ENCODE peak calls at places on chromosomes 7 and 10, in four cellular contexts. G, E, S and R are unnamed samples. For H3K4me1, the result is how much of the 10 kb centered on the place peaks cover.

GRCh38 chr10:112759519-112759918 is 190.5 kb upstream of the TCF7L2 start:
- DNase-seq in S (no peak), G (no peak), E (no peak), R (no peak)

GRCh38 chr7:151085691-151086620 is at the start of gene AGAP3:
- DNase-seq in S (no peak), G (peak), E (peak), R (peak)

GRCh38 chr10:48577158-48577557 is 27.7 kb downstream of the ARHGAP22 start:
- DNase-seq in E (no peak), S (no peak), G (no peak), R (no peak)

GRCh38 chr10:124017729-124018128 is 75.7 kb downstream of the CHST15 start:
- DNase-seq in G (no peak), E (no peak), S (no peak), R (no peak)

GRCh38 chr7:99002146-99002826 is 124.0 kb downstream of the TRRAP start:
- DNase-seq in S (no peak), E (no peak), G (no peak), R (no peak)

GRCh38 chr7:101232141-101232821 is 5.3 kb downstream of the CLDN15 start:
- DNase-seq in E (peak), S (no peak), G (peak), R (no peak)

GRCh38 chr7:104986623-104987259 is 27.3 kb upstream of the KMT2E start:
- DNase-seq in S (no peak), G (no peak), E (no peak), R (no peak)

GRCh38 chr7:69334706-69335105 is 263.6 kb upstream of the AUTS2 start:
- DNase-seq in S (no peak), E (no peak), G (no peak), R (no peak)

GRCh38 chr10:114654829-114655575 is 3.1 kb downstream of the ABLIM1 start:
- DNase-seq in E (no peak), S (no peak), G (no peak), R (peak)

DNA sequence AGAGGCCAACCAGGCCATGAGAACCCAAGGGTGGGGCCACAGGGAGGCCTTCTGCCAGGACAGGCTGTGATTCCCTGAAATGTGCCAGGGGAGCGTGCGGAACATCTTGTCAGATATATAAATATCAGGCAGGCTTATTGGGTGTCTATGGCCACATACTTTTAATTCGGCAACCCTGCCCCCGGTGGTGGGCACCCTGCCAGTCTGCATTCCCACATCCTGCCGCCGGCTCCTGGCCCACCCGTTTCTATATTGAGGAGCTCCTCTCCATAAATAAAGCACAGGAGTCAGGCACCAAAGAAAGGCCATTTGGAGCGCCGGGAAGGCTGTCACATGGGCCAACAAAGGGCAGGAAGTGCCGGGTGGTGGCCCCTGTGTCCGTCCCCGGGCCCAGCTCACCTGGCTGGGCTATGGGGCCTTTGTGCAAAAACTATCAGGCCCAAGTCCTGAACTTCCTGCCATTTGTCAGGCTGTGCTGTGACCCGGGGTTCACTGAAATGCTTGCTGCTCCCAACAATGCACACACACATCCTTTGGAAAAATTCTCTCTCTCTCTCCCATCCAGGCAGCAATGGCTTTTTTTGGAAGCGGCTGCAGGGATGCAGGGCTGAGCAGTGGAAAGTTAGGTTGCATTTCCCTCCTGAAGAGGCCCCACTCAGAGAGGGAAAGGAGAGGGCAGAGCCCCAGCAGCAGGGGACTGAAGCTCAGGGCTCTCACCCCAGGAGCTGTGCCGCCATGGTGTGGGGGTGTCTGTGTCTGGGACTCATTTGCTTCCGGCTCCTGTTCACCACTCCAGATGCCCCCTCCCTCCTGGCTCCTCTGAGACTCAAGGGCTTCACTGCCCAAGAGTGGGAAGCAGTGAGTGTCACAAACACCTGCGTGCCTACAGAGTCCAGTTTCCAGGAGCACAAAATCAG is 25.1 kb upstream of the PODXL start:
- DNase-seq in G (no peak), S (no peak), E (no peak), R (no peak)
- TF ChIP-seq NFIC in G (no peak), S (no peak), E (no peak), R (no peak)

GRCh38 chr7:81074406-81074805 is 155.6 kb upstream of the SEMA3C start:
- DNase-seq in S (no peak), E (no peak), G (no peak), R (no peak)

GRCh38 chr7:81075150-81075549 is 156.3 kb upstream of the SEMA3C start:
- DNase-seq in S (no peak), E (no peak), G (no peak), R (no peak)

GRCh38 chr7:81081626-81082025 is 162.8 kb upstream of the SEMA3C start:
- DNase-seq in E (no peak), S (no peak), G (no peak), R (no peak)

GRCh38 chr7:81079736-81080135 is 160.9 kb upstream of the SEMA3C start:
- DNase-seq in G (no peak), S (no peak), E (no peak), R (no peak)
- H3K4me1 ChIP-seq in G (under half), S (under half), E (under half), R (under half)

GRCh38 chr7:133851416-133851815 is 275.7 kb upstream of the LRGUK start:
- DNase-seq in G (no peak), E (no peak), S (no peak), R (no peak)

GRCh38 chr7:133850497-133851070 is 276.6 kb upstream of the LRGUK start:
- DNase-seq in E (no peak), G (no peak), S (no peak), R (no peak)

GRCh38 chr7:133854739-133855138 is 272.4 kb upstream of the LRGUK start:
- DNase-seq in E (peak), G (peak), S (no peak), R (peak)

GRCh38 chr7:133857376-133858119 is 269.6 kb upstream of the LRGUK start:
- DNase-seq in S (no peak), G (no peak), E (no peak), R (no peak)

DNA sequence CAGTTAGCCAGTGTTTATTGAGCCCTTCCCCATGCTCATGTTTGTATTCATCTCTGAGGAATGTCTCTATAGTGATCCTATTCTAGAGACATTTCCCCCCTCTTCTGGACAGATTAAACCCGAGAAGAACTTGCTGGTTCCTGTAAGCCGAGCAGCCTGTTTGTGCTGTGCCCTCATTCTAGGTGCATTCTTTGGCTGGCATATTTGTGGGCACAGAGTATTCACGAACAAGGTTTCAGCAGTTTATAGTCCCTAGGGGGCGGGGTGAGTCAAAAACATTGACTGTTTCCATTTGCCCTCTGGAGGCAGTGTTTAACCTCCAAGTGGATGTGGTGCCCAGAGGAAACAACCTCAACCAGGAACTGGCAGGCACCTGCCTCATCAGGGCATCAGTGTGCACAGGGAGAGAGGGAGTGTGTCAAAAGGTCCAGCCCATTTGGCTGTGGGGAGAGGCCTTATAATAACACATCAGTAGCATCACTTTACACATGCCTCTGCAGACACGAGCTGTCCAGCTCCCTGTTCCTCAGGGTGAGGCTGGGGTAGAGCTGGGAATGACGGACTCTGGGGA is 273.3 kb upstream of the LRGUK start:
- DNase-seq in E (peak), G (peak), S (peak), R (peak)
- TF ChIP-seq NFIC in E (no peak), G (peak), S (no peak), R (no peak)

GRCh38 chr10:77393411-77393810 is 244.2 kb downstream of the KCNMA1 start:
- DNase-seq in G (no peak), E (no peak), S (no peak), R (no peak)

GRCh38 chr10:77393821-77394501 is 243.6 kb downstream of the KCNMA1 start:
- DNase-seq in G (no peak), E (no peak), S (no peak), R (no peak)

GRCh38 chr10:77392236-77392721 is 245.3 kb downstream of the KCNMA1 start:
- DNase-seq in S (no peak), G (no peak), E (no peak), R (no peak)

GRCh38 chr10:77391605-77392235 is 245.9 kb downstream of the KCNMA1 start:
- DNase-seq in S (no peak), G (peak), E (peak), R (peak)

DNA sequence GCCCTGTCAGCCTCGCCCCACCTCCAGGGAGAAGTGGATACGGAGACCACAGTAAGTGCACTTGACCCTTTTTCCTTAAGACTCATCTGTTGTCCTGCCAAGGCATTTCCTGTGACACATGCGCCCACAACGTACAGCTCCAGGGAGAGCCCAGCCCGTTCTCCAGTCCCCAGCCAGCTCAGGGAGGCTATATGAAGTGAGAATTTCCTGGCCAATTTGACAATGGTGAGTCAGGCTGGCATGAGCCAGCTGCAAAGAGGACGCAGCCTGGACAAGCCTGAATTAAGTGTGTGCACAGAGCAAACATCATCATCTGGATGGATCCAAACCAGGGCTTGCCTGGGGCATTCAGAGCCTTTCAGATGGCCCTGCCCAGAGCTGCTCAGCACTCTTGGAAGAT is 244.8 kb downstream of the KCNMA1 start:
- DNase-seq in E (no peak), S (no peak), G (no peak), R (no peak)
- H3K4me1 ChIP-seq in E (under half), S (under half), G (under half), R (under half)

GRCh38 chr10:3995302-3996210 is 210.5 kb upstream of the KLF6 start:
- DNase-seq in S (no peak), G (no peak), E (no peak), R (no peak)
- TF ChIP-seq NFIC in S (no peak), G (peak), E (no peak), R (no peak)

DNA sequence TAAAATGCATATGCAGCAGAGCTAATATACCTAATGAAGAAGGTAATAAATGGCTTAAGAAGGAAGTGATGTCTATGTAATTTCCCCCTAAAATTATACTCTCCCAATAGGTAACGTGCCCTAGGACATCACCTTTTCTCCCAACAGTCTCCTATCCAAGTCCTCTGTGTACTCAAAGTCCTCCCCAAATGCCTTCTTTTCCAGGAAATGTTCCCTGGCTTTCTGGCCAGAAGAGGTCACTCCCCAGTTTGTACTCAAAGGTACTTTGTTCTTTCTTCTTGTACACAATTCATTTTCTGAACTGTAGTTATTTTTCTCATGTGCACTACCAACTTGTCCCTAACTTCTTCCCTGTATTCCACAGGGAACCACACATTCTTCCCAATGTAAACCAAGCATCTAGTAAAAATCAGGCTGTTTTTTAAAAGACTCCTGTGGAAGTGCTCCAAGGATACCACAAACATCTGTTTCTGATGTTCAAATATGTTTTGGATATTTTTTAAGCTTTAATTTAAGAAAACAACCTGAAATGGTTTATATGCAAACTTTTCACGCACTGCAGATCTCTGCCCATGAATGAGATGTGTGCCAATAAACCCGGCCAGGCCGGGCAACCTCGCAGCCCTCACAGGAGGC is 262.3 kb upstream of the KLF14 start:
- DNase-seq in S (no peak), E (no peak), G (no peak), R (peak)
- H3K4me1 ChIP-seq in S (under half), E (under half), G (under half), R (half or more)